ENCODE peak calls at places on chromosomes 16 and 17, in seven cellular contexts. G is A549; Y is GM12892; D is M059J; L is right lobe of liver; S is stimulated activated CD8-positive, alpha-beta memory T cell treated with anti-CD3 and anti-CD28 coated beads, Interleukin-15, amount 100 ng/mL, for 24 hours; U is GM04503. J is an unnamed sample.

GRCh38 chr17:17141860-17142552 is 64.1 kb downstream of the PLD6 start:
- DNase-seq in Y (peak), S (no peak), L (peak), G (peak), U (no peak), D (no peak), J (no peak)

GRCh38 chr17:58092101-58092796 is 9.0 kb downstream of the DYNLL2 start:
- DNase-seq in S (no peak), U (no peak), D (no peak), Y (no peak), L (no peak), G (no peak), J (no peak)

GRCh38 chr16:10922328-10923145 is 19.7 kb downstream of the DEXI start:
- DNase-seq in G (no peak), D (no peak), U (no peak), S (no peak), Y (no peak), L (peak), J (no peak)

GRCh38 chr17:13643196-13643595 is 41.5 kb upstream of the HS3ST3A1 start:
- DNase-seq in S (no peak), U (no peak), Y (no peak), G (no peak), L (no peak), D (no peak), J (no peak)

GRCh38 chr17:66667491-66668030 is 167.4 kb upstream of the CACNG5 start:
- DNase-seq in L (no peak), G (no peak), U (no peak), D (no peak), S (peak), Y (no peak), J (no peak)

GRCh38 chr17:49031965-49032928 is 35.1 kb downstream of the IGF2BP1 start:
- DNase-seq in Y (peak), G (peak), D (peak), L (no peak), U (peak), S (no peak), J (no peak)

GRCh38 chr16:14199624-14200023 is 128.5 kb downstream of the MRTFB start:
- DNase-seq in U (no peak), L (no peak), D (peak), G (no peak), Y (no peak), S (no peak), J (no peak)

GRCh38 chr17:57256708-57257112 is 387 bp downstream of the MSI2 start:
- DNase-seq in U (no peak), D (peak), Y (no peak), L (no peak), G (peak), S (no peak), J (peak)

GRCh38 chr16:48124266-48124665 is 31.5 kb downstream of the ABCC12 start:
- DNase-seq in U (no peak), L (no peak), Y (no peak), D (peak), S (no peak), G (no peak), J (no peak)

GRCh38 chr17:33779399-33779697 is 475.7 kb upstream of the CCL2 start:
- DNase-seq in L (no peak), Y (no peak), U (no peak), D (no peak), G (no peak), S (no peak), J (no peak)

J was measured in activated gamma-delta T cell.